ENCODE peak calls at places on chromosomes 6 and 20, in eight cellular contexts. One of them, this sample, is unnamed. For H3K36me3 and H3K4me1, the result is how much of the 10 kb centered on the place peaks cover.

GRCh38 chr6:127051571-127052260 is 66.8 kb upstream of the RSPO3 start:
- DNase-seq in adrenal gland: no peak
- DNase-seq in fibroblast of lung: peak
- DNase-seq in OCI-LY7: no peak
- DNase-seq in uterus: no peak
- DNase-seq in tibial nerve: no peak
- DNase-seq in vagina: no peak
- DNase-seq in aorta: no peak
- DNase-seq in this sample: no peak

GRCh38 chr20:1472556-1473243 is 6.1 kb upstream of the NSFL1C start:
- DNase-seq in aorta: no peak
- DNase-seq in fibroblast of lung: no peak
- DNase-seq in vagina: no peak
- DNase-seq in tibial nerve: no peak
- DNase-seq in uterus: no peak
- DNase-seq in OCI-LY7: peak
- DNase-seq in adrenal gland: no peak
- DNase-seq in this sample: no peak

GRCh38 chr20:22752324-22752723 is 168.0 kb upstream of the FOXA2 start:
- DNase-seq in tibial nerve: no peak
- DNase-seq in fibroblast of lung: no peak
- DNase-seq in vagina: no peak
- DNase-seq in aorta: no peak
- DNase-seq in uterus: no peak
- DNase-seq in adrenal gland: no peak
- DNase-seq in OCI-LY7: no peak
- DNase-seq in this sample: no peak

GRCh38 chr20:34390769-34391447 is 27.8 kb downstream of the ITCH start:
- DNase-seq in vagina: no peak
- DNase-seq in tibial nerve: no peak
- DNase-seq in OCI-LY7: no peak
- DNase-seq in fibroblast of lung: peak
- DNase-seq in aorta: peak
- DNase-seq in uterus: peak
- DNase-seq in adrenal gland: peak
- DNase-seq in this sample: no peak

GRCh38 chr6:111573892-111574800 is 31.5 kb downstream of the TRAF3IP2 start:
- DNase-seq in OCI-LY7: no peak
- DNase-seq in fibroblast of lung: peak
- DNase-seq in vagina: no peak
- DNase-seq in aorta: no peak
- DNase-seq in tibial nerve: no peak
- DNase-seq in adrenal gland: peak
- DNase-seq in uterus: no peak
- DNase-seq in this sample: peak

GRCh38 chr20:20211274-20211987 is 156.5 kb upstream of the INSM1 start:
- DNase-seq in adrenal gland: no peak
- DNase-seq in aorta: no peak
- DNase-seq in tibial nerve: no peak
- DNase-seq in OCI-LY7: no peak
- DNase-seq in fibroblast of lung: no peak
- DNase-seq in uterus: no peak
- DNase-seq in vagina: no peak
- DNase-seq in this sample: no peak

GRCh38 chr6:70524721-70525286 is 41.9 kb upstream of the SDHAF4 start:
- DNase-seq in tibial nerve: no peak
- DNase-seq in uterus: no peak
- DNase-seq in aorta: no peak
- DNase-seq in adrenal gland: no peak
- DNase-seq in OCI-LY7: no peak
- DNase-seq in fibroblast of lung: no peak
- DNase-seq in vagina: no peak
- DNase-seq in this sample: no peak

GRCh38 chr20:22382742-22383141 is 201.6 kb downstream of the FOXA2 start:
- DNase-seq in adrenal gland: no peak
- DNase-seq in fibroblast of lung: no peak
- DNase-seq in tibial nerve: no peak
- DNase-seq in uterus: no peak
- DNase-seq in vagina: no peak
- DNase-seq in aorta: no peak
- DNase-seq in OCI-LY7: peak
- DNase-seq in this sample: no peak

GRCh38 chr20:41050361-41051019 is 21.9 kb downstream of the TOP1 start:
- DNase-seq in uterus: no peak
- DNase-seq in fibroblast of lung: peak
- DNase-seq in aorta: no peak
- DNase-seq in adrenal gland: no peak
- DNase-seq in OCI-LY7: no peak
- DNase-seq in vagina: no peak
- DNase-seq in tibial nerve: no peak
- DNase-seq in this sample: no peak

GRCh38 chr6:16850332-16851022 is 89.2 kb upstream of the ATXN1 start:
- DNase-seq in vagina: no peak
- DNase-seq in adrenal gland: no peak
- DNase-seq in OCI-LY7: no peak
- DNase-seq in tibial nerve: no peak
- DNase-seq in uterus: no peak
- DNase-seq in aorta: no peak
- DNase-seq in fibroblast of lung: peak
- DNase-seq in this sample: no peak

GRCh38 chr6:110874880-110875547 is 429 bp downstream of the AMD1 start:
- DNase-seq in vagina: no peak
- DNase-seq in adrenal gland: no peak
- DNase-seq in tibial nerve: no peak
- DNase-seq in uterus: peak
- DNase-seq in OCI-LY7: peak
- DNase-seq in aorta: peak
- DNase-seq in fibroblast of lung: peak
- DNase-seq in this sample: peak

GRCh38 chr6:100785982-100786381 is 95.1 kb downstream of the ASCC3 start:
- DNase-seq in vagina: no peak
- DNase-seq in uterus: no peak
- DNase-seq in tibial nerve: no peak
- DNase-seq in OCI-LY7: no peak
- DNase-seq in adrenal gland: no peak
- DNase-seq in aorta: no peak
- DNase-seq in fibroblast of lung: no peak
- DNase-seq in this sample: no peak

GRCh38 chr6:157008568-157008967 is 231.4 kb downstream of the ARID1B start:
- DNase-seq in OCI-LY7: no peak
- DNase-seq in aorta: no peak
- DNase-seq in fibroblast of lung: no peak
- DNase-seq in adrenal gland: no peak
- DNase-seq in uterus: no peak
- DNase-seq in vagina: no peak
- DNase-seq in tibial nerve: no peak
- DNase-seq in this sample: no peak

GRCh38 chr20:16095241-16095640 is 478.0 kb downstream of the KIF16B start:
- DNase-seq in aorta: no peak
- DNase-seq in fibroblast of lung: no peak
- DNase-seq in uterus: no peak
- DNase-seq in vagina: no peak
- DNase-seq in OCI-LY7: peak
- DNase-seq in tibial nerve: no peak
- DNase-seq in adrenal gland: no peak
- DNase-seq in this sample: no peak

GRCh38 chr6:44235269-44235668 is 11.6 kb upstream of the HSP90AB1 start:
- DNase-seq in fibroblast of lung: peak
- DNase-seq in OCI-LY7: no peak
- DNase-seq in adrenal gland: no peak
- DNase-seq in aorta: peak
- DNase-seq in vagina: no peak
- DNase-seq in uterus: no peak
- DNase-seq in tibial nerve: no peak
- DNase-seq in this sample: no peak

GRCh38 chr6:135173989-135174484 is 7.1 kb upstream of the MYB start:
- DNase-seq in tibial nerve: no peak
- DNase-seq in vagina: no peak
- DNase-seq in adrenal gland: no peak
- DNase-seq in uterus: no peak
- DNase-seq in OCI-LY7: no peak
- DNase-seq in fibroblast of lung: no peak
- DNase-seq in aorta: no peak
- DNase-seq in this sample: no peak

GRCh38 chr6:170256641-170257040 is 34.2 kb downstream of the DLL1 start:
- DNase-seq in vagina: no peak
- DNase-seq in OCI-LY7: no peak
- DNase-seq in fibroblast of lung: no peak
- DNase-seq in adrenal gland: no peak
- DNase-seq in aorta: peak
- DNase-seq in tibial nerve: no peak
- DNase-seq in uterus: no peak
- DNase-seq in this sample: no peak

GRCh38 chr20:36501367-36502006 is 39.8 kb upstream of the MYL9 start:
- DNase-seq in adrenal gland: no peak
- DNase-seq in vagina: no peak
- DNase-seq in OCI-LY7: no peak
- DNase-seq in aorta: no peak
- DNase-seq in fibroblast of lung: no peak
- DNase-seq in uterus: no peak
- DNase-seq in tibial nerve: no peak
- DNase-seq in this sample: no peak

GRCh38 chr20:35724321-35725230 is 17.5 kb downstream of the RBM39 start:
- DNase-seq in aorta: no peak
- DNase-seq in vagina: no peak
- DNase-seq in adrenal gland: no peak
- DNase-seq in tibial nerve: no peak
- DNase-seq in fibroblast of lung: no peak
- DNase-seq in uterus: no peak
- DNase-seq in OCI-LY7: no peak
- DNase-seq in this sample: no peak

GRCh38 chr6:36682328-36683144 is 4.0 kb downstream of the CDKN1A start:
- DNase-seq in aorta: no peak
- DNase-seq in tibial nerve: no peak
- DNase-seq in uterus: no peak
- DNase-seq in OCI-LY7: peak
- DNase-seq in fibroblast of lung: no peak
- DNase-seq in adrenal gland: peak
- DNase-seq in vagina: peak
- DNase-seq in this sample: peak

GRCh38 chr6:141415896-141416295 is 716.8 kb upstream of the GJE1 start:
- DNase-seq in adrenal gland: no peak
- DNase-seq in OCI-LY7: no peak
- DNase-seq in fibroblast of lung: no peak
- DNase-seq in aorta: no peak
- DNase-seq in vagina: no peak
- DNase-seq in uterus: no peak
- DNase-seq in tibial nerve: no peak
- DNase-seq in this sample: no peak

GRCh38 chr20:53685070-53685595 is 91.5 kb upstream of the ZNF217 start:
- DNase-seq in OCI-LY7: no peak
- DNase-seq in fibroblast of lung: no peak
- DNase-seq in vagina: no peak
- DNase-seq in adrenal gland: no peak
- DNase-seq in uterus: no peak
- DNase-seq in tibial nerve: no peak
- DNase-seq in aorta: no peak
- DNase-seq in this sample: no peak

GRCh38 chr20:25014816-25015215 is 22.3 kb upstream of the APMAP start:
- DNase-seq in aorta: peak
- DNase-seq in tibial nerve: no peak
- DNase-seq in adrenal gland: peak
- DNase-seq in vagina: no peak
- DNase-seq in uterus: peak
- DNase-seq in fibroblast of lung: no peak
- DNase-seq in OCI-LY7: no peak
- DNase-seq in this sample: no peak
- H3K36me3 ChIP-seq in aorta: under half
- H3K36me3 ChIP-seq in tibial nerve: under half
- H3K36me3 ChIP-seq in adrenal gland: under half
- H3K36me3 ChIP-seq in vagina: under half
- H3K36me3 ChIP-seq in uterus: under half
- H3K36me3 ChIP-seq in fibroblast of lung: under half
- H3K36me3 ChIP-seq in OCI-LY7: under half
- H3K36me3 ChIP-seq in this sample: half or more

DNA sequence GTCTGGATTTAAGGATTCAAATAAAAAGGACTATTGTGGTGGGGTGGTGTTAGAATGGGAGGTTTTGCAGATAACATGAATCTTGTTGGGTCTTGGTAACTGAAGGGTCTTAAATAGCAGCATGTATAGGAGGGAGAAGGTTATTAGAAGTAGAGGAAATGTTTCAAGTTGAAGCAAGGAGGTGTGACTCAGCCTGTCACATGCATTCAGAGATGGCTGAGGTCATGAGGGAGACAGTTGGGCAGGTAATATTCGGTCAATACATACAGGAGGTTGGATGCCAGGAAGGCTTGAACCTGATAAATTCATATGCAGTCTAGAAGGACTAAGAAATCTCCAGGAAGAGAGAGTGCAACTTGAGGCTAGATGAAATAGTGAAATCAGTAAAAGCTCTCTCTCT is 6.1 kb downstream of the KLHL31 start:
- DNase-seq in vagina: no peak
- DNase-seq in adrenal gland: no peak
- DNase-seq in uterus: no peak
- DNase-seq in tibial nerve: no peak
- DNase-seq in aorta: no peak
- DNase-seq in OCI-LY7: no peak
- DNase-seq in fibroblast of lung: no peak
- DNase-seq in this sample: no peak
- H3K4me1 ChIP-seq in vagina: under half
- H3K4me1 ChIP-seq in adrenal gland: under half
- H3K4me1 ChIP-seq in uterus: under half
- H3K4me1 ChIP-seq in tibial nerve: under half
- H3K4me1 ChIP-seq in aorta: under half
- H3K4me1 ChIP-seq in OCI-LY7: under half
- H3K4me1 ChIP-seq in fibroblast of lung: under half
- H3K4me1 ChIP-seq in this sample: under half

DNA sequence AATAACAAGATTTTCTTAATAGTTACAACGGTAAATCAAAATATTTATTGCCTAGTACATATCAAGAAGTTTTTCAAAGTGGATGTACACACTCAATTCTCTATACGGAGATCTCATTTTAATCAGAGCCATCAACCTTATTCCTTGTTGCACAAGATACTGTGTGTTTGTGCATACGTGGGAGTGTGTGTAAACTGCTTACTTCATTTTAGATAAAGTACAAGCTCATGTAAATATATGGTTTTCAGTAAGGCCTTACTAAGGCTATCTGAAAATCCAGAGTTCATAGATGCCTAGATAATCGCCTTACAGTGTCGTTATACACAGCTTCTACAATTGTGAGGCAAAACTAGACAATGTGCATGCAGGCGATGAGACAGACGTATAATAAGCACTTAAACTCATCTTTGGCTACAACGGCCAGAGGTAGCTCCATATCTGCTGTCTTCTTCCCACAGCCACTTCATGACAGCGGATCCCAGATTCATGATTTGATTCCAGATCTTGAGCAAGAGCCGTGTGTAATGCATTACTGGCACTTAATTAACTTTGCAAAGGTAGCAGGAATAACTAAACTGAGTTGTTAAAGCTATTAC is 2.5 kb downstream of the PERP start:
- DNase-seq in uterus: no peak
- DNase-seq in adrenal gland: no peak
- DNase-seq in vagina: no peak
- DNase-seq in OCI-LY7: no peak
- DNase-seq in fibroblast of lung: no peak
- DNase-seq in tibial nerve: no peak
- DNase-seq in aorta: no peak
- DNase-seq in this sample: no peak
- H3K4me3 ChIP-seq in uterus: no peak
- H3K4me3 ChIP-seq in adrenal gland: no peak
- H3K4me3 ChIP-seq in vagina: peak
- H3K4me3 ChIP-seq in OCI-LY7: no peak
- H3K4me3 ChIP-seq in fibroblast of lung: no peak
- H3K4me3 ChIP-seq in tibial nerve: no peak
- H3K4me3 ChIP-seq in aorta: no peak
- H3K4me3 ChIP-seq in this sample: peak

GRCh38 chr20:32141465-32141980 is 32.0 kb downstream of the TM9SF4 start:
- DNase-seq in fibroblast of lung: no peak
- DNase-seq in aorta: no peak
- DNase-seq in adrenal gland: no peak
- DNase-seq in OCI-LY7: no peak
- DNase-seq in tibial nerve: no peak
- DNase-seq in vagina: no peak
- DNase-seq in uterus: no peak
- DNase-seq in this sample: no peak
- H3K36me3 ChIP-seq in fibroblast of lung: under half
- H3K36me3 ChIP-seq in aorta: under half
- H3K36me3 ChIP-seq in adrenal gland: half or more
- H3K36me3 ChIP-seq in OCI-LY7: half or more
- H3K36me3 ChIP-seq in tibial nerve: half or more
- H3K36me3 ChIP-seq in vagina: under half
- H3K36me3 ChIP-seq in uterus: under half
- H3K36me3 ChIP-seq in this sample: under half